ENCODE peak calls at places on chromosome 1, in eight cellular contexts. B, R, L, U, V, W, E and J are unnamed samples.

GRCh38 chr1:160104520-160104885 is 6.1 kb upstream of the IGSF8 start:
- DNase-seq in V (no peak), B (no peak), W (no peak), L (no peak), R (no peak), U (no peak), E (no peak), J (peak)

GRCh38 chr1:39226836-39227235 is 22.3 kb downstream of the MACF1 start:
- DNase-seq in B (no peak), L (no peak), W (no peak), U (no peak), R (no peak), V (no peak), E (no peak), J (no peak)

GRCh38 chr1:226601456-226601855 is 52.9 kb downstream of the STUM start:
- DNase-seq in V (no peak), R (no peak), B (no peak), U (no peak), E (no peak), L (no peak), W (no peak), J (no peak)

GRCh38 chr1:15684468-15685283 is 556 bp downstream of the PLEKHM2 start:
- DNase-seq in E (peak), U (no peak), W (peak), R (peak), L (peak), B (no peak), V (peak), J (peak)

GRCh38 chr1:40064797-40065492 is 24.4 kb downstream of the CAP1 start:
- DNase-seq in W (peak), L (no peak), B (no peak), V (peak), R (no peak), E (no peak), U (no peak), J (no peak)

GRCh38 chr1:195851016-195851591 is 757.1 kb downstream of the KCNT2 start:
- DNase-seq in B (no peak), L (no peak), R (no peak), E (no peak), U (no peak), W (no peak), V (no peak), J (no peak)

GRCh38 chr1:2240251-2241156 is 12.4 kb downstream of the SKI start:
- DNase-seq in V (no peak), U (no peak), W (no peak), L (no peak), R (peak), B (no peak), E (peak), J (no peak)

GRCh38 chr1:65469889-65470340 is 49.4 kb downstream of the LEPR start:
- DNase-seq in R (no peak), V (no peak), L (peak), E (no peak), W (no peak), B (no peak), U (no peak), J (peak)

GRCh38 chr1:159922499-159923202 is 2.7 kb downstream of the TAGLN2 start:
- DNase-seq in U (no peak), B (no peak), V (no peak), L (no peak), E (peak), W (no peak), R (peak), J (peak)